ENCODE peak calls at places on chromosome 14, in five cellular contexts. One of them, this sample, is unnamed.

GRCh38 chr14:23153891-23154796 is 29.3 kb downstream of the SLC7A8 start:
- DNase-seq in suprapubic skin: peak; percentile 96
- DNase-seq in left ventricle myocardium inferior: peak; percentile 92
- DNase-seq in lung: peak; percentile 92
- DNase-seq in IMR-90: no peak
- DNase-seq in this sample: peak; percentile 86

GRCh38 chr14:67999290-67999689 is 179.7 kb downstream of the RAD51B start:
- DNase-seq in IMR-90: peak; percentile 78
- DNase-seq in lung: no peak
- DNase-seq in left ventricle myocardium inferior: no peak
- DNase-seq in suprapubic skin: no peak
- DNase-seq in this sample: no peak

GRCh38 chr14:39467889-39468524 is 35.8 kb upstream of the FBXO33 start:
- DNase-seq in suprapubic skin: no peak
- DNase-seq in lung: no peak
- DNase-seq in left ventricle myocardium inferior: no peak
- DNase-seq in IMR-90: peak; percentile 43
- DNase-seq in this sample: no peak

GRCh38 chr14:49991491-49991890 is 98.6 kb downstream of the ARF6 start:
- DNase-seq in IMR-90: no peak
- DNase-seq in lung: no peak
- DNase-seq in suprapubic skin: no peak
- DNase-seq in left ventricle myocardium inferior: no peak
- DNase-seq in this sample: no peak

GRCh38 chr14:24734917-24735500 is 101.0 kb upstream of the GZMB start:
- DNase-seq in lung: no peak
- DNase-seq in suprapubic skin: no peak
- DNase-seq in left ventricle myocardium inferior: no peak
- DNase-seq in IMR-90: peak; percentile 69
- DNase-seq in this sample: no peak

GRCh38 chr14:45679852-45680251 is 426.9 kb upstream of the MIS18BP1 start:
- DNase-seq in suprapubic skin: no peak
- DNase-seq in lung: no peak
- DNase-seq in left ventricle myocardium inferior: no peak
- DNase-seq in IMR-90: peak; percentile 69
- DNase-seq in this sample: no peak

GRCh38 chr14:91997492-91997891 is 42.4 kb downstream of the TRIP11 start:
- DNase-seq in left ventricle myocardium inferior: no peak
- DNase-seq in lung: no peak
- DNase-seq in suprapubic skin: no peak
- DNase-seq in IMR-90: peak; percentile 28
- DNase-seq in this sample: no peak

GRCh38 chr14:36465178-36465577 is 54.9 kb downstream of the NKX2-1 start:
- DNase-seq in lung: no peak
- DNase-seq in left ventricle myocardium inferior: no peak
- DNase-seq in suprapubic skin: no peak
- DNase-seq in IMR-90: no peak
- DNase-seq in this sample: no peak

GRCh38 chr14:96267336-96267735 is 11.3 kb downstream of the BDKRB1 start:
- DNase-seq in lung: no peak
- DNase-seq in IMR-90: peak; percentile 91
- DNase-seq in suprapubic skin: peak; percentile 82
- DNase-seq in left ventricle myocardium inferior: no peak
- DNase-seq in this sample: peak; percentile 94

GRCh38 chr14:79256311-79256879 is 954.9 kb downstream of the DIO2 start:
- DNase-seq in IMR-90: no peak
- DNase-seq in lung: no peak
- DNase-seq in suprapubic skin: no peak
- DNase-seq in left ventricle myocardium inferior: no peak
- DNase-seq in this sample: no peak

GRCh38 chr14:99430491-99430890 is 50.2 kb downstream of the SETD3 start:
- DNase-seq in IMR-90: no peak
- DNase-seq in lung: no peak
- DNase-seq in suprapubic skin: no peak
- DNase-seq in left ventricle myocardium inferior: no peak
- DNase-seq in this sample: no peak

GRCh38 chr14:104307627-104308401 is 169.4 kb downstream of the KIF26A start:
- DNase-seq in left ventricle myocardium inferior: peak; percentile 12
- DNase-seq in IMR-90: no peak
- DNase-seq in suprapubic skin: peak; percentile 42
- DNase-seq in lung: no peak
- DNase-seq in this sample: peak; percentile 52

GRCh38 chr14:35669782-35670181 is 135.8 kb downstream of the INSM2 start:
- DNase-seq in IMR-90: peak; percentile 87
- DNase-seq in lung: no peak
- DNase-seq in suprapubic skin: no peak
- DNase-seq in left ventricle myocardium inferior: no peak
- DNase-seq in this sample: no peak

GRCh38 chr14:84792722-84793410 is 737.1 kb upstream of the FLRT2 start:
- DNase-seq in IMR-90: no peak
- DNase-seq in left ventricle myocardium inferior: no peak
- DNase-seq in suprapubic skin: no peak
- DNase-seq in lung: no peak
- DNase-seq in this sample: no peak

GRCh38 chr14:23939607-23940326 is 13.8 kb upstream of the DHRS4 start:
- DNase-seq in lung: no peak
- DNase-seq in left ventricle myocardium inferior: no peak
- DNase-seq in suprapubic skin: no peak
- DNase-seq in IMR-90: no peak
- DNase-seq in this sample: no peak

GRCh38 chr14:62736426-62737043 is 308.7 kb downstream of the KCNH5 start:
- DNase-seq in left ventricle myocardium inferior: no peak
- DNase-seq in lung: no peak
- DNase-seq in IMR-90: peak; percentile 10
- DNase-seq in suprapubic skin: no peak
- DNase-seq in this sample: no peak

GRCh38 chr14:56185991-56186390 is 67.8 kb downstream of the PELI2 start:
- DNase-seq in suprapubic skin: no peak
- DNase-seq in left ventricle myocardium inferior: no peak
- DNase-seq in IMR-90: no peak
- DNase-seq in lung: no peak
- DNase-seq in this sample: no peak

GRCh38 chr14:78762331-78762730 is 592.2 kb downstream of the NRXN3 start:
- DNase-seq in suprapubic skin: no peak
- DNase-seq in left ventricle myocardium inferior: no peak
- DNase-seq in lung: no peak
- DNase-seq in IMR-90: no peak
- DNase-seq in this sample: no peak

GRCh38 chr14:57362356-57362755 is 28.0 kb upstream of the NAA30 start:
- DNase-seq in IMR-90: no peak
- DNase-seq in left ventricle myocardium inferior: no peak
- DNase-seq in suprapubic skin: no peak
- DNase-seq in lung: no peak
- DNase-seq in this sample: no peak

DNA sequence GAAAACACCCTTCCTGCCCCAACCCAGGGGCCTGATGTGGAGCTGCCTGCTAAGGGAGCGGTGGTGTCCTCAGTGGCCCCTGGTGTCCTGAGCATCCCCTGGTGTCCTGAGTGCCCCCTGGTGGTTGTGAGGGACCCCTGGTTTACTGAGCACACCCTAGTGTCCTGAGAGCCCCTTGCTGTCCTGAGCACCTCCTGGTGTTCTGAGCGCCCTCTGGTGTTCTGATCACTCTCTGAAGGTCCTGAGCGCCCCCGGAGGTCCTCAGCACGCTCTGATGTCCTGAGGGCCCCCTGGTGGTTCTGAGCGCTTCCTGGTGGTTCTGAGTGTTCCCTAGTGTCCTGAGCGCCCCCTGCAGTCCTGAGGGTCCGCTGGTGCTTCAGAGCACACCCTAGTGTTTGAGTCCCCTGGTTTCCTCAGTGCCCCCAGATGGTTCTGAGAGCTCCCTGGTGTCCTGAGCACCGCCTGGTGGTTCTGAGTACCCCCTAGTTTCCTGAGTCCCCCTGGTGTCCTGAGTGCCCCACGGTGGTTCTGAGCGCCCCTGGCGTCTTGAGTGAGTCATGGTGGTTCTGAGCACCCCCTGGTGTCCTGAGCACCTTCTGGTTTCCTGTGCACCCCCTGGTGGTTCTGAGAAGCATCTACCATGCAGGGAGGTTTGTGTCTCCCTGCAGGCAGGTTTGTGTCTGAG is 1004.2 kb downstream of the TMEM121 start:
- DNase-seq in IMR-90: no peak
- DNase-seq in suprapubic skin: no peak
- DNase-seq in lung: no peak
- DNase-seq in left ventricle myocardium inferior: no peak
- DNase-seq in this sample: no peak
- TF ChIP-seq CTCF in IMR-90: no peak
- TF ChIP-seq CTCF in suprapubic skin: peak; percentile 4
- TF ChIP-seq CTCF in lung: no peak
- TF ChIP-seq CTCF in left ventricle myocardium inferior: no peak
- TF ChIP-seq CTCF in this sample: no peak

GRCh38 chr14:37844614-37845013 is 249.2 kb downstream of the TTC6 start:
- DNase-seq in left ventricle myocardium inferior: no peak
- DNase-seq in suprapubic skin: no peak
- DNase-seq in lung: no peak
- DNase-seq in IMR-90: no peak
- DNase-seq in this sample: no peak
- H3K27ac ChIP-seq in left ventricle myocardium inferior: no peak overlapping the region
- H3K27ac ChIP-seq in suprapubic skin: no peak overlapping the region
- H3K27ac ChIP-seq in lung: no peak overlapping the region
- H3K27ac ChIP-seq in IMR-90: no peak overlapping the region
- H3K27ac ChIP-seq in this sample: no peak overlapping the region

DNA sequence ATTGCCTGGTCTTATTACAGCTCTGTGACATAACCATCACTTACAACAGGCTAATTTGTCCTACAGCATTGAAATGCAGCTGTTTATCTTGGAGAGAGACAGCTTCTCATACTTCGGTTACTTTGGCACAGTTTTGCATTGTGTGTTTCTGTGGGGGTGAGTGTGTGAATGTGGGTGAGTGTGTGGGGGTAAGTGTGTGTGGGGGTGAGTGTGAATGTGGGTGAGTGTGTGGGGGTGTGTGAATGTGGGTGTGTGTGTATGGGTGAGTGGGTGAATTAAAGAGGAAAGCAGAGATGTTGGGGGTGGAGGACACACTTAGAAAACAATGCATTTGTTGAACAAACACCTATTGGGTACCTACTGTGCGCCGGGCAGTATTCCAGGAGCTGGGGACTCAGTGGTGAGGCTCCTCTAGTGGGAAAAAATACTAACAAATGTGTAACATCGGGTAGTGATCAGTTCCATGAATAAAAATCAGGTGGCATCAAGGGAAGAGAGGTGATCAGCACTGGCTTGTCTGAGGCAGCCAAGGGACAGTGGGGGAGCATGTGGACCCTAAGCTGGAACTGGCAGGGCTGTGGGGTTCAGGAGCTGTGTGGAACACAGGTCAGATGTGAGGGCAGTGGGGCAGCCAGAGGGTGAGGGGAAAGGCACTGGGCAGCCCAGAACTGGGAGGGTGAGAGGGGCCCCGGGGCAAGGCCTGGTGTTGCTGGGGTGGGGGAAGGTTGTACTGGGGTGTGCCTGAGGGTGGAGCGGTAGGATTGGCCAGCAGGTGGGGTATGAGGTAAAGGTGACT is 44.1 kb upstream of the AMN start:
- DNase-seq in suprapubic skin: no peak
- DNase-seq in left ventricle myocardium inferior: no peak
- DNase-seq in lung: no peak
- DNase-seq in IMR-90: no peak
- DNase-seq in this sample: no peak
- TF ChIP-seq CTCF in suprapubic skin: no peak
- TF ChIP-seq CTCF in left ventricle myocardium inferior: no peak
- TF ChIP-seq CTCF in lung: no peak
- TF ChIP-seq CTCF in IMR-90: no peak
- TF ChIP-seq CTCF in this sample: no peak

GRCh38 chr14:70955543-70956480 is 48.6 kb downstream of the PCNX1 start:
- DNase-seq in left ventricle myocardium inferior: no peak
- DNase-seq in lung: no peak
- DNase-seq in IMR-90: peak; percentile 26
- DNase-seq in suprapubic skin: no peak
- DNase-seq in this sample: no peak

GRCh38 chr14:70956511-70956910 is 49.3 kb downstream of the PCNX1 start:
- DNase-seq in IMR-90: no peak
- DNase-seq in lung: no peak
- DNase-seq in left ventricle myocardium inferior: no peak
- DNase-seq in suprapubic skin: no peak
- DNase-seq in this sample: no peak

GRCh38 chr14:70954068-70954467 is 46.8 kb downstream of the PCNX1 start:
- DNase-seq in IMR-90: no peak
- DNase-seq in lung: no peak
- DNase-seq in left ventricle myocardium inferior: no peak
- DNase-seq in suprapubic skin: no peak
- DNase-seq in this sample: no peak

GRCh38 chr14:70952485-70952884 is 45.2 kb downstream of the PCNX1 start:
- DNase-seq in left ventricle myocardium inferior: no peak
- DNase-seq in suprapubic skin: no peak
- DNase-seq in lung: no peak
- DNase-seq in IMR-90: no peak
- DNase-seq in this sample: no peak

GRCh38 chr14:70957710-70958109 is 50.5 kb downstream of the PCNX1 start:
- DNase-seq in suprapubic skin: no peak
- DNase-seq in left ventricle myocardium inferior: no peak
- DNase-seq in IMR-90: no peak
- DNase-seq in lung: no peak
- DNase-seq in this sample: no peak
- H3K27ac ChIP-seq in suprapubic skin: no peak overlapping the region
- H3K27ac ChIP-seq in left ventricle myocardium inferior: no peak overlapping the region
- H3K27ac ChIP-seq in IMR-90: no peak overlapping the region
- H3K27ac ChIP-seq in lung: no peak overlapping the region
- H3K27ac ChIP-seq in this sample: no peak overlapping the region

GRCh38 chr14:69839661-69840060 is 39.6 kb upstream of the SMOC1 start:
- DNase-seq in IMR-90: no peak
- DNase-seq in suprapubic skin: no peak
- DNase-seq in left ventricle myocardium inferior: no peak
- DNase-seq in lung: no peak
- DNase-seq in this sample: no peak

GRCh38 chr14:69842671-69843407 is 36.4 kb upstream of the SMOC1 start:
- DNase-seq in suprapubic skin: no peak
- DNase-seq in IMR-90: no peak
- DNase-seq in left ventricle myocardium inferior: no peak
- DNase-seq in lung: no peak
- DNase-seq in this sample: no peak

GRCh38 chr14:69844171-69844570 is 35.0 kb upstream of the SMOC1 start:
- DNase-seq in lung: no peak
- DNase-seq in left ventricle myocardium inferior: no peak
- DNase-seq in IMR-90: no peak
- DNase-seq in suprapubic skin: no peak
- DNase-seq in this sample: no peak

GRCh38 chr14:69839017-69839416 is 40.2 kb upstream of the SMOC1 start:
- DNase-seq in suprapubic skin: no peak
- DNase-seq in IMR-90: no peak
- DNase-seq in lung: no peak
- DNase-seq in left ventricle myocardium inferior: no peak
- DNase-seq in this sample: no peak
- TF ChIP-seq CTCF in suprapubic skin: no peak
- TF ChIP-seq CTCF in IMR-90: no peak
- TF ChIP-seq CTCF in lung: no peak
- TF ChIP-seq CTCF in left ventricle myocardium inferior: no peak
- TF ChIP-seq CTCF in this sample: no peak